ENCODE peak calls at places on chromosomes 6 and 20, in five cellular contexts. One of them, this sample, is unnamed.
A peak's percentile ranks its signal among the peaks of the same experiment; 100 is the strongest.

GRCh38 chr6:101399627-101399955 is 6.1 kb downstream of the GRIK2 start:
- DNase-seq in ovary: no peak
- DNase-seq in IMR-90: no peak
- DNase-seq in aorta: no peak
- DNase-seq in naive thymus-derived CD4-positive, alpha-beta T cell: no peak
- DNase-seq in this sample: no peak

GRCh38 chr6:140499607-140500006 is 1125.2 kb upstream of the CITED2 start:
- DNase-seq in IMR-90: no peak
- DNase-seq in ovary: no peak
- DNase-seq in aorta: no peak
- DNase-seq in naive thymus-derived CD4-positive, alpha-beta T cell: no peak
- DNase-seq in this sample: no peak

GRCh38 chr6:56772737-56773184 is 130.1 kb upstream of the DST start:
- DNase-seq in naive thymus-derived CD4-positive, alpha-beta T cell: no peak
- DNase-seq in ovary: peak; percentile 33
- DNase-seq in IMR-90: peak; percentile 93
- DNase-seq in aorta: peak; percentile 60
- DNase-seq in this sample: no peak

GRCh38 chr6:92708945-92709344 is 710.4 kb downstream of the EPHA7 start:
- DNase-seq in IMR-90: peak; percentile 12
- DNase-seq in naive thymus-derived CD4-positive, alpha-beta T cell: no peak
- DNase-seq in aorta: no peak
- DNase-seq in ovary: no peak
- DNase-seq in this sample: no peak

GRCh38 chr6:36649086-36649485 is 29.4 kb upstream of the CDKN1A start:
- DNase-seq in naive thymus-derived CD4-positive, alpha-beta T cell: no peak
- DNase-seq in ovary: no peak
- DNase-seq in IMR-90: no peak
- DNase-seq in aorta: no peak
- DNase-seq in this sample: no peak

GRCh38 chr20:50434653-50435396 is 75.4 kb upstream of the PTPN1 start:
- DNase-seq in naive thymus-derived CD4-positive, alpha-beta T cell: no peak
- DNase-seq in IMR-90: peak; percentile 86
- DNase-seq in aorta: no peak
- DNase-seq in ovary: no peak
- DNase-seq in this sample: no peak

GRCh38 chr6:43814865-43815264 is 44.9 kb downstream of the VEGFA start:
- DNase-seq in IMR-90: no peak
- DNase-seq in ovary: no peak
- DNase-seq in naive thymus-derived CD4-positive, alpha-beta T cell: no peak
- DNase-seq in aorta: no peak
- DNase-seq in this sample: no peak

GRCh38 chr6:9417400-9417799 is 982.1 kb upstream of the SLC35B3 start:
- DNase-seq in ovary: no peak
- DNase-seq in IMR-90: no peak
- DNase-seq in naive thymus-derived CD4-positive, alpha-beta T cell: no peak
- DNase-seq in aorta: no peak
- DNase-seq in this sample: no peak

GRCh38 chr6:97437087-97437486 is 154.1 kb upstream of the MMS22L start:
- DNase-seq in naive thymus-derived CD4-positive, alpha-beta T cell: no peak
- DNase-seq in ovary: no peak
- DNase-seq in IMR-90: peak; percentile 18
- DNase-seq in aorta: no peak
- DNase-seq in this sample: no peak

GRCh38 chr20:24633521-24633920 is 164.1 kb downstream of the SYNDIG1 start:
- DNase-seq in ovary: no peak
- DNase-seq in aorta: no peak
- DNase-seq in naive thymus-derived CD4-positive, alpha-beta T cell: no peak
- DNase-seq in IMR-90: no peak
- DNase-seq in this sample: no peak

GRCh38 chr6:145733770-145734169 is 1.6 kb downstream of the EPM2A start:
- DNase-seq in naive thymus-derived CD4-positive, alpha-beta T cell: no peak
- DNase-seq in aorta: no peak
- DNase-seq in IMR-90: peak; percentile 2
- DNase-seq in ovary: no peak
- DNase-seq in this sample: no peak
- H3K4me3 ChIP-seq in naive thymus-derived CD4-positive, alpha-beta T cell: no peak overlapping the region
- H3K4me3 ChIP-seq in aorta: no peak overlapping the region
- H3K4me3 ChIP-seq in IMR-90: no peak overlapping the region
- H3K4me3 ChIP-seq in ovary: no peak overlapping the region
- H3K4me3 ChIP-seq in this sample: peak overlapping the region; percentile 67

DNA sequence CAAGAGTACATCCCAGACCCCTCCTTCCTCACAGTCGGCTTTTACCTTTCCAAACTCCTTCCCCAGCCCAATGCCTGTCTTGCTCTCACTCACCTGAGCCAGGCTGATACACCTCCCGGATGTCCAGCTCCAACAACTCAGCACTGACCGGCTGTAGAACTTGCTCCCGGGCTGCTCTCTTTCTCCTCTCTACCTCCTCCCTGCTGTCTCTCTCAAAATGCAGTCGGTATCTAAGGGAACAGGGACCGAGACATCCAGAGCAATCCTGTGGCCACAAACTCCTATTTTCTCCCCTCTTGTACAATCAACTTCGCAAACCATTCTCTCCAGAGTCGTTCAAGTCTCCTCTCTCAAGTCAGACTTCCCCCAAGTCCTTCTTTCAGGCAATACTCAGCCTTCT is 1.3 kb downstream of the GNL1 start:
- DNase-seq in ovary: no peak
- DNase-seq in naive thymus-derived CD4-positive, alpha-beta T cell: no peak
- DNase-seq in IMR-90: peak; percentile 5
- DNase-seq in aorta: no peak
- DNase-seq in this sample: no peak
- H3K4me3 ChIP-seq in ovary: peak overlapping the region; percentile 66
- H3K4me3 ChIP-seq in naive thymus-derived CD4-positive, alpha-beta T cell: peak overlapping the region; percentile 97
- H3K4me3 ChIP-seq in IMR-90: peak overlapping the region; percentile 94
- H3K4me3 ChIP-seq in aorta: peak overlapping the region; percentile 69
- H3K4me3 ChIP-seq in this sample: peak overlapping the region; percentile 62

GRCh38 chr20:34873583-34874093 is 982 bp upstream of the GGT7 start:
- DNase-seq in ovary: no peak
- DNase-seq in IMR-90: no peak
- DNase-seq in naive thymus-derived CD4-positive, alpha-beta T cell: no peak
- DNase-seq in aorta: no peak
- DNase-seq in this sample: no peak
- H3K4me3 ChIP-seq in ovary: no peak overlapping the region
- H3K4me3 ChIP-seq in IMR-90: no peak overlapping the region
- H3K4me3 ChIP-seq in naive thymus-derived CD4-positive, alpha-beta T cell: no peak overlapping the region
- H3K4me3 ChIP-seq in aorta: no peak overlapping the region
- H3K4me3 ChIP-seq in this sample: no peak overlapping the region

DNA sequence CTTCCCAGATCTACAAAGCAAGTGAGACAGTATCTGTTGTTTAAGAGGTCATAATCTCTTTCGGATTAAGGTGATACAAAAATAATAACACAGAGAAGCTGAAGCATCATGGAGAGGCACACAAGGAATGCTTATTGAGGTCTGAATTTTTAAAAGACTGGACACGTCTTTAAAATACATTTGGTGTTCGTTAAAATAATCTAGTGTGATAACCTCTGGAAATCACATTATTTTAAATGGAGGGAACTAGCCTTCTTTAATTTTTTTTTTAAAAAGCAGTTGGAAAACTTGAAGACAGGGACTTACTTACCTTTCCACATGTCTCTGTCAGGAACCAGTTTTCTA is 1.9 kb upstream of the LRRC1 start:
- DNase-seq in naive thymus-derived CD4-positive, alpha-beta T cell: no peak
- DNase-seq in aorta: no peak
- DNase-seq in ovary: no peak
- DNase-seq in IMR-90: no peak
- DNase-seq in this sample: no peak
- H3K4me3 ChIP-seq in naive thymus-derived CD4-positive, alpha-beta T cell: no peak overlapping the region
- H3K4me3 ChIP-seq in aorta: peak overlapping the region; percentile 80
- H3K4me3 ChIP-seq in ovary: peak overlapping the region; percentile 92
- H3K4me3 ChIP-seq in IMR-90: peak overlapping the region; percentile 82
- H3K4me3 ChIP-seq in this sample: peak overlapping the region; percentile 75

DNA sequence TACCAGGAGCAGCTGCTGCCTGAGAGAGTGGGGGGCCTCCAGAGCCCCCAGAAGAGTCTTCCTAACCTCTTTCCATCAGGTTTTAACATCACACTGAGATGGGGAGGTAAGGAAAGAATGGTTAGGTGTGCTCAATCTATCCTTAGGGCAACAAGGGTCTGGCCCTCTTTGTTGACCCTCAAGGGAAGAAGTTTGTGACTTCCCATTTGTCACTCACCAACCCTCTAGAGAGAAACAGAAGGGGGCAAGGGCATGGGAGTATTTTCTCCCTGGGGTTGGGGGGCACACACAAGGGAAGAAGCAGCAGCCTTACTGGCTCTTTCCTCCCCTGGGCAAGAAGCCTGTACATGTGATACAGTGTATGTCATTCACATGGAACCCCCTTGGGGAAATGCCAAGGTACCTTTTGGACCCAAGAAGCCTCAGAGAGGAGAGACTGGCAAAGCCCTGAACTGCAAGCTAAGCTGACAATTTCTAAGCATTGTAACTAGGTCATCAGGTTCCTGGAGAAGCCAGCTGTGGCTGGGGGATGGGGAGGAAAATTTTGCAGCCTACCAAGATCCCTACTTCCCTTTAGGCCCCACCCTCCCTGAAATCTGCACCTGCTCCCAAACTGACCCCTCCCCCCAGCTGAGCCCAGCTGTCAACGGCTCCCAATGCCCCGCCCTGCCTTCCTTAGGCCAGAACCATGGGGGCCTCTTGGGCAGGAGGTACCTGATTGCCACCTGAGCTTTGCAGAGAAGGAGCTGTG is 14.5 kb downstream of the BCL2L1 start:
- DNase-seq in ovary: no peak
- DNase-seq in naive thymus-derived CD4-positive, alpha-beta T cell: no peak
- DNase-seq in IMR-90: no peak
- DNase-seq in aorta: peak; percentile 73
- DNase-seq in this sample: no peak
- H3K4me3 ChIP-seq in ovary: no peak overlapping the region
- H3K4me3 ChIP-seq in naive thymus-derived CD4-positive, alpha-beta T cell: no peak overlapping the region
- H3K4me3 ChIP-seq in IMR-90: no peak overlapping the region
- H3K4me3 ChIP-seq in aorta: no peak overlapping the region
- H3K4me3 ChIP-seq in this sample: no peak overlapping the region

GRCh38 chr6:15399651-15400470 is 154.0 kb downstream of the JARID2 start:
- DNase-seq in ovary: peak; percentile 84
- DNase-seq in aorta: peak; percentile 73
- DNase-seq in naive thymus-derived CD4-positive, alpha-beta T cell: no peak
- DNase-seq in IMR-90: peak; percentile 82
- DNase-seq in this sample: peak; percentile 76
- H3K4me3 ChIP-seq in ovary: peak overlapping the region; percentile 29
- H3K4me3 ChIP-seq in aorta: peak overlapping the region; percentile 5
- H3K4me3 ChIP-seq in naive thymus-derived CD4-positive, alpha-beta T cell: no peak overlapping the region
- H3K4me3 ChIP-seq in IMR-90: no peak overlapping the region
- H3K4me3 ChIP-seq in this sample: peak overlapping the region; percentile 66

GRCh38 chr6:150144294-150144868 is 1.5 kb downstream of the PPP1R14C start:
- DNase-seq in ovary: no peak
- DNase-seq in IMR-90: no peak
- DNase-seq in naive thymus-derived CD4-positive, alpha-beta T cell: no peak
- DNase-seq in aorta: no peak
- DNase-seq in this sample: no peak

GRCh38 chr6:150142304-150142656 is 564 bp upstream of the PPP1R14C start:
- DNase-seq in ovary: no peak
- DNase-seq in aorta: no peak
- DNase-seq in IMR-90: no peak
- DNase-seq in naive thymus-derived CD4-positive, alpha-beta T cell: no peak
- DNase-seq in this sample: no peak

GRCh38 chr6:150142657-150143501 is at the start of gene PPP1R14C:
- DNase-seq in ovary: no peak
- DNase-seq in aorta: peak; percentile 55
- DNase-seq in naive thymus-derived CD4-positive, alpha-beta T cell: no peak
- DNase-seq in IMR-90: no peak
- DNase-seq in this sample: peak; percentile 26

GRCh38 chr6:150145427-150145826 is 2.6 kb downstream of the PPP1R14C start:
- DNase-seq in IMR-90: no peak
- DNase-seq in ovary: no peak
- DNase-seq in naive thymus-derived CD4-positive, alpha-beta T cell: no peak
- DNase-seq in aorta: no peak
- DNase-seq in this sample: no peak

GRCh38 chr6:150143521-150144293 is 863 bp downstream of the PPP1R14C start:
- DNase-seq in IMR-90: no peak
- DNase-seq in ovary: no peak
- DNase-seq in naive thymus-derived CD4-positive, alpha-beta T cell: no peak
- DNase-seq in aorta: no peak
- DNase-seq in this sample: peak; percentile 57
- H3K4me3 ChIP-seq in IMR-90: no peak overlapping the region
- H3K4me3 ChIP-seq in ovary: peak overlapping the region; percentile 31
- H3K4me3 ChIP-seq in naive thymus-derived CD4-positive, alpha-beta T cell: no peak overlapping the region
- H3K4me3 ChIP-seq in aorta: peak overlapping the region; percentile 40
- H3K4me3 ChIP-seq in this sample: peak overlapping the region; percentile 80